ENCODE peak calls at places on chromosomes 6 and 20, in eight cellular contexts. K is PC-3, Q is left ventricle myocardium inferior, N is AG04450, S is AG04449, T is epithelial cell of esophagus, F is GM23248, G is astrocyte of the spinal cord. L is an unnamed sample.

GRCh38 chr20:38338849-38339520 is 7.3 kb upstream of the LBP start:
- DNase-seq in Q (no peak), G (no peak), K (peak; percentile 59), N (no peak), F (peak; percentile 33), S (no peak), T (peak; percentile 55), L (no peak)

GRCh38 chr6:3603443-3604130 is 146.7 kb upstream of the SLC22A23 start:
- DNase-seq in S (no peak), Q (no peak), K (peak; percentile 21), F (peak; percentile 13), N (no peak), G (peak; percentile 16), T (peak; percentile 48), L (no peak)

GRCh38 chr6:159887146-159887545 is 3.6 kb upstream of the MAS1 start:
- DNase-seq in Q (no peak), F (no peak), K (no peak), N (no peak), G (no peak), S (no peak), T (no peak), L (no peak)

GRCh38 chr6:3898270-3898994 is 49.3 kb downstream of the FAM50B start:
- DNase-seq in S (no peak), K (no peak), T (no peak), N (no peak), Q (no peak), F (peak; percentile 36), G (no peak), L (no peak)

GRCh38 chr6:140354296-140354695 is 979.8 kb upstream of the CITED2 start:
- DNase-seq in Q (no peak), N (no peak), K (no peak), G (no peak), F (no peak), S (no peak), T (no peak), L (no peak)

GRCh38 chr6:56246941-56247653 is at the start of gene COL21A1:
- DNase-seq in K (peak; percentile 61), G (peak; percentile 39), S (no peak), N (no peak), F (peak; percentile 53), T (peak; percentile 41), Q (peak; percentile 59), L (no peak)

GRCh38 chr20:45890997-45891983 is at the start of the genes CTSA and NEURL2:
- DNase-seq in K (peak; percentile 87), N (peak; percentile 84), T (peak; percentile 89), G (peak; percentile 90), F (peak; percentile 97), Q (peak; percentile 96), S (peak; percentile 54), L (peak; percentile 96)

GRCh38 chr20:47428851-47429336 is 72.4 kb upstream of the ZMYND8 start:
- DNase-seq in Q (no peak), S (no peak), T (no peak), F (no peak), K (no peak), G (no peak), N (no peak), L (no peak)

GRCh38 chr6:88263591-88263990 is 97.4 kb upstream of the CNR1 start:
- DNase-seq in S (no peak), K (no peak), F (no peak), G (no peak), Q (no peak), N (no peak), T (peak; percentile 18), L (no peak)

GRCh38 chr6:43963203-43963602 is 164.0 kb downstream of the MRPL14 start:
- DNase-seq in F (no peak), G (no peak), T (no peak), S (no peak), Q (no peak), K (no peak), N (no peak), L (no peak)

GRCh38 chr20:50003253-50003656 is 20.5 kb downstream of the SNAI1 start:
- DNase-seq in T (peak; percentile 95), G (peak; percentile 69), Q (no peak), S (peak; percentile 77), K (no peak), F (peak; percentile 92), N (peak; percentile 60), L (peak; percentile 17)

GRCh38 chr6:100230976-100231316 is 233.8 kb downstream of the SIM1 start:
- DNase-seq in G (peak; percentile 31), S (no peak), N (no peak), F (peak; percentile 72), K (peak; percentile 61), T (peak; percentile 94), Q (no peak), L (no peak)

GRCh38 chr20:35206802-35207201 is 19.7 kb upstream of the MMP24 start:
- DNase-seq in G (no peak), K (no peak), S (no peak), Q (no peak), F (no peak), T (no peak), N (no peak), L (no peak)

GRCh38 chr20:50784464-50784863 is 10.4 kb upstream of the BCAS4 start:
- DNase-seq in F (no peak), G (no peak), K (no peak), T (no peak), N (no peak), S (no peak), Q (no peak), L (no peak)

GRCh38 chr20:62318411-62319345 is 15.9 kb downstream of the ADRM1 start:
- DNase-seq in K (peak; percentile 4), Q (no peak), F (peak; percentile 58), T (peak; percentile 36), S (no peak), N (no peak), G (no peak), L (no peak)

GRCh38 chr6:31877125-31877650 is 1.6 kb downstream of the SLC44A4 start:
- DNase-seq in F (no peak), N (no peak), Q (no peak), S (no peak), K (no peak), T (no peak), G (no peak), L (no peak)

GRCh38 chr6:31877651-31878161 is 1.1 kb downstream of the SLC44A4 start:
- DNase-seq in S (no peak), Q (no peak), T (no peak), N (no peak), F (no peak), G (no peak), K (peak; percentile 35), L (no peak)

GRCh38 chr6:31878761-31879542 is at the start of gene SLC44A4:
- DNase-seq in F (no peak), G (no peak), N (no peak), S (no peak), K (peak; percentile 34), T (peak; percentile 39), Q (no peak), L (no peak)

GRCh38 chr6:31879901-31880300 is 1.1 kb upstream of the SLC44A4 start:
- DNase-seq in F (no peak), K (no peak), N (no peak), Q (no peak), G (no peak), S (no peak), T (no peak), L (no peak)

DNA sequence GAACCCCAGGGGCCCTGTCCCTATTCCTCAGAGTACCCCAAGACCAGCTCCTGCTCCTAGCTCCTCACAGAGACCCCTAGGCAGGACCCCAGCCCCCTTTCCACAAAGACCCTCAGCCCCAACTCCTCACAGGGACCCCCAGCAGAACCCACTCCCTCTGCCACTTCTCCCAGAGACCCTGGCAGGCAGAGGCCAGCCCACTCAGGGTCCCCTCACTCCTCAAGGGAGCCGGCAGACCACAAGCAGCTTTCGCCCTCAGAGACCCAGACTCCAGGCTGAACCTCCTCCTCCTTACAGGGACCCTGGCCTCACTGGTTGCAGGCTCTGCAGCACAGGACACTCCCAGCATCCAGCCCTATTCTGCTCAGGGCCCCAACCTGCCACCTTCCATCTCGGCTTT is 575 bp downstream of the SLC44A4 start:
- DNase-seq in T (no peak), S (no peak), N (no peak), F (no peak), K (no peak), G (no peak), Q (no peak), L (no peak)
- H3K4me3 ChIP-seq in T (no peak overlapping the region), S (no peak overlapping the region), N (no peak overlapping the region), F (no peak overlapping the region), K (peak overlapping the region; percentile 29), G (no peak overlapping the region), Q (no peak overlapping the region), L (no peak overlapping the region)

DNA sequence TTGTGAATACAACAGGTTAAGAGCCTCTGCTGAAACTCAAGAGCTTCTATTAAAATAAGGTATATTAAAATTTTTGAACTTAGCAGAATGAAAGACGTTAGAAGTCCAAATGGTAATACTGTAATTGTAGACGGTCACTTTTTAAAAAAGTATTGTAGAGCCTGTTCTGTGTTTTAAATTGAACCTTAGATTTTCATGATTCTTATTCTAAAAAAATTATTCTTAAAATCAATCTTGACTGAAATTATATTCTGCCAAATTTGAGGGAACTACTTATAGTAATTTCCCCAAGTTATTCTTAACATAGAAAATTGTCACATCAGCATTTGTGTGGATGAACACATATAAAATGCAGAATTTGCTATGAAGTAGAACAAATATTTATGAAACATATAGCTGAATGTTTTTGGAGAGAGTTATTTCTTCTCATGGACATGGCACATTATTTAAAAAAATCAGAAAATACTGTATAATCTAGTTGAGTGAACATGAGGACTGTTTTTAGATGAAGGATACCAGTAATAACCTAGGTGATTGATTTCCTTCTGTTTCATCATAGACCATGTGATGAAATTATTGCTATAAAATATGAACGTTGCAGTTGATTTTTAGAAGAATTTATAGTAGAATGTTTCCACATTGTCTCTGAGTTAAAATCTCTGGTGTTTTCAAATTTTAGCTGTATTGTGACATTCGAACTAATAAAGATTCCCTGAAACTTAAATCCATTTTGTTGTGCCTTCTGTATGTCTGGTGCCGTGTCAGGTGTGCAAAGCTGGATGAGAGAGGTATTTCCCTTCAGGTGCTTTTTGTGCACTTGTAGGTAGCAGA is 2.8 kb downstream of the TBPL1 start:
- DNase-seq in Q (no peak), S (no peak), F (no peak), K (no peak), T (no peak), N (no peak), G (no peak), L (no peak)
- H3K4me3 ChIP-seq in Q (no peak overlapping the region), S (no peak overlapping the region), F (no peak overlapping the region), K (peak overlapping the region; percentile 77), T (no peak overlapping the region), N (no peak overlapping the region), G (no peak overlapping the region), L (no peak overlapping the region)

DNA sequence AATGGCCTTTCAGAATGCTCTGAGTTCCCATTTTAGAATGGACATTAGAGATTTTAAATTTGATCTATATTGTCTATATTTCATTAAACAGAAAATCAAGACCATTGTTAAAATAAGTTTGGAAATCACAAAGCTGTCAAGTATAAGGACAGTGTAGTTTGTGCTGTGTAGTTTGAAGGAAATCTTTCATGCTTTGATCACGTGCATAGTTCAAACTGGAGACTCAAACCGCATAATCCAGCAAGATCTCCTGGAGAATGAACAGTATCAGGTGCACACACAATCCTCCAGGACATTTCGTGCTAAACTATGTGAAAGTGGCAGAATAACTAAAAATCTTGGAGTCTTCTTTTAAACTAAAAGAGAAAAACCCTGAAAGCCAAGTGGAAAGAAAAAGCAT is 60.8 kb upstream of the TBXT start:
- DNase-seq in G (no peak), S (no peak), N (no peak), Q (no peak), T (no peak), F (no peak), K (no peak), L (no peak)
- H3K4me3 ChIP-seq in G (no peak overlapping the region), S (no peak overlapping the region), N (no peak overlapping the region), Q (no peak overlapping the region), T (no peak overlapping the region), F (no peak overlapping the region), K (no peak overlapping the region), L (no peak overlapping the region)

GRCh38 chr6:145457556-145457955 is 277.8 kb downstream of the EPM2A start:
- DNase-seq in Q (no peak), K (no peak), G (no peak), S (no peak), T (no peak), F (no peak), N (no peak), L (no peak)
- H3K4me3 ChIP-seq in Q (no peak overlapping the region), K (no peak overlapping the region), G (no peak overlapping the region), S (no peak overlapping the region), T (no peak overlapping the region), F (no peak overlapping the region), N (no peak overlapping the region), L (no peak overlapping the region)

L was measured in GM12865.